ENCODE peak calls at places on chromosomes 7 and 10, in four cellular contexts. C is aorta, M is heart right ventricle, S is mesenchymal stem cell. V is an unnamed sample. For H3K4me1, the result is how much of the 10 kb centered on the place peaks cover.

GRCh38 chr7:17357952-17358351 is 59.5 kb downstream of the AHR start:
- DNase-seq in C (no peak), M (no peak), S (no peak), V (no peak)

GRCh38 chr7:47088329-47089067 is 493.4 kb downstream of the TNS3 start:
- DNase-seq in C (peak), M (peak), S (peak), V (no peak)

GRCh38 chr10:83142074-83142563 is 997.2 kb upstream of the GHITM start:
- DNase-seq in C (no peak), M (no peak), S (no peak), V (no peak)

GRCh38 chr10:86647773-86648705 is 6.3 kb upstream of the OPN4 start:
- DNase-seq in C (no peak), M (no peak), S (peak), V (no peak)

GRCh38 chr7:126700807-126701604 is 551.7 kb downstream of the GRM8 start:
- DNase-seq in C (peak), M (no peak), S (peak), V (peak)

GRCh38 chr7:10718768-10719167 is 254.9 kb upstream of the PHF14 start:
- DNase-seq in C (no peak), M (no peak), S (no peak), V (no peak)

GRCh38 chr10:114548662-114549061 is 109.4 kb downstream of the ABLIM1 start:
- DNase-seq in C (no peak), M (no peak), S (peak), V (no peak)

GRCh38 chr10:114697061-114697598 is 39.1 kb upstream of the ABLIM1 start:
- DNase-seq in C (no peak), M (peak), S (peak), V (peak)

GRCh38 chr10:51685768-51686167 is 13.6 kb downstream of the CSTF2T start:
- DNase-seq in C (no peak), M (no peak), S (peak), V (no peak)

GRCh38 chr10:30980951-30981616 is 50.6 kb downstream of the ZNF438 start:
- DNase-seq in C (no peak), M (peak), S (peak), V (no peak)

GRCh38 chr7:23230586-23231195 is 15.9 kb upstream of the GPNMB start:
- DNase-seq in C (no peak), M (no peak), S (no peak), V (no peak)

GRCh38 chr7:95608344-95609173 is 12.2 kb upstream of the PDK4 start:
- DNase-seq in C (peak), M (peak), S (peak), V (peak)

GRCh38 chr10:80081801-80082750 is 3.6 kb downstream of the TMEM254 start:
- DNase-seq in C (no peak), M (no peak), S (peak), V (no peak)

GRCh38 chr10:1612910-1613309 is 124.4 kb downstream of the ADARB2 start:
- DNase-seq in C (no peak), M (no peak), S (no peak), V (no peak)

GRCh38 chr7:111232249-111233084 is 141.5 kb downstream of the LRRN3 start:
- DNase-seq in C (no peak), M (no peak), S (peak), V (no peak)

GRCh38 chr7:88456490-88456889 is 149.8 kb upstream of the STEAP4 start:
- DNase-seq in C (no peak), M (no peak), S (no peak), V (no peak)

GRCh38 chr10:22321831-22322662 is 1.1 kb downstream of the BMI1 start:
- DNase-seq in C (peak), M (no peak), S (peak), V (peak)

GRCh38 chr7:116483271-116483942 is 16.1 kb upstream of the CAV2 start:
- DNase-seq in C (no peak), M (no peak), S (no peak), V (no peak)

GRCh38 chr10:128036746-128037542 is 89.3 kb downstream of the MKI67 start:
- DNase-seq in C (peak), M (no peak), S (peak), V (no peak)

GRCh38 chr10:85003083-85003482 is 674.7 kb downstream of the CCSER2 start:
- DNase-seq in C (no peak), M (no peak), S (no peak), V (no peak)

GRCh38 chr10:122911889-122912484 is 1.6 kb downstream of the FAM24A start:
- DNase-seq in C (no peak), M (peak), S (peak), V (no peak)

GRCh38 chr7:30478349-30479228 is at the start of gene NOD1:
- DNase-seq in C (peak), M (peak), S (peak), V (peak)

GRCh38 chr10:52459097-52459496 is 145.0 kb downstream of the DKK1 start:
- DNase-seq in C (no peak), M (no peak), S (no peak), V (no peak)

GRCh38 chr10:62742447-62743105 is 61.9 kb upstream of the ADO start:
- DNase-seq in C (no peak), M (no peak), S (no peak), V (no peak)

GRCh38 chr7:24825931-24826661 is 68.8 kb upstream of the GSDME start:
- DNase-seq in C (no peak), M (no peak), S (peak), V (no peak)

GRCh38 chr7:130872756-130873448 is 138.9 kb upstream of the KLF14 start:
- DNase-seq in C (no peak), M (no peak), S (no peak), V (no peak)

GRCh38 chr10:95730233-95730632 is 25.7 kb upstream of the ENTPD1 start:
- DNase-seq in C (no peak), M (no peak), S (no peak), V (no peak)

GRCh38 chr10:32940321-32941264 is 17.4 kb downstream of the ITGB1 start:
- DNase-seq in C (no peak), M (no peak), S (no peak), V (no peak)

GRCh38 chr7:53035499-53036412 is at the start of gene POM121L12:
- DNase-seq in C (peak), M (no peak), S (no peak), V (no peak)

GRCh38 chr7:27199820-27200760 is at the start of gene HOXA13:
- DNase-seq in C (peak), M (no peak), S (peak), V (peak)

GRCh38 chr7:157228864-157229422 is 90.2 kb downstream of the UBE3C start:
- DNase-seq in C (no peak), M (no peak), S (peak), V (no peak)

GRCh38 chr10:5975641-5976473 is 1.5 kb downstream of the IL15RA start:
- DNase-seq in C (no peak), M (peak), S (peak), V (no peak)

GRCh38 chr10:480498-480927 is 209.0 kb downstream of the DIP2C start:
- DNase-seq in C (peak), M (no peak), S (no peak), V (no peak)

GRCh38 chr7:80781146-80781545 is 137.7 kb downstream of the SEMA3C start:
- DNase-seq in C (no peak), M (no peak), S (peak), V (no peak)

GRCh38 chr7:81478664-81479063 is 291.2 kb downstream of the HGF start:
- DNase-seq in C (no peak), M (no peak), S (peak), V (peak)

GRCh38 chr7:10557375-10557774 is 416.3 kb upstream of the PHF14 start:
- DNase-seq in C (no peak), M (no peak), S (no peak), V (no peak)

GRCh38 chr10:80324086-80324485 is 32.5 kb downstream of the DYDC1 start:
- DNase-seq in C (no peak), M (no peak), S (peak), V (no peak)

DNA sequence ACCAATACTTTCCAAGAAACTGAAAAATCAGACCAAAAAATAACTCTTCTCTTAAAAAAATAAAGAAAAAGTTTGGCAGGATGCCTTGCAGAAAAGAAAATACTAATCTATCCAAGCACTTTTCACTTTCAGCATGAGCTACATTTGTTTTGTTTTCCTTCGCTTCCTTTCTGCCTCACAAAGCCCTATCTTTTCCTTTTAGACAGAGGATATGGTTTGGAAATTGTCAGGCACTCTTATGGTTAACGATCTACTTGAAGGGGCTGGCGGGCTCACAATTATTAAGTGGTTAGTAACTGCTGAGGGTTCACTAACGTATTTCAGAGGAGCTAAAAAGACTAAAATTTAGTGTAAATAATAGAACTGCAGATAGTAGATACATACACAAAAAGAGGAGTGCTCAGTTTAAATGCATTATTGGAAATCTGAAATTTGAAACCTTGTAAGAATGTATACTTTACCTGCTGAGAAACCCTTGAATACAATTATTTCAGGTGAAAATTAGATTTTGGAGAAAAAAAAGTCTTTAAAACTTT is 909 bp upstream of the CDK6 start:
- DNase-seq in C (no peak), M (no peak), S (no peak), V (no peak)
- H3K4me1 ChIP-seq in C (under half), M (under half), S (under half), V (under half)

GRCh38 chr7:19080076-19080475 is 37.4 kb downstream of the TWIST1 start:
- DNase-seq in C (no peak), M (no peak), S (no peak), V (no peak)
- H3K27ac ChIP-seq in C (no peak), M (no peak), S (no peak), V (no peak)

GRCh38 chr7:107631588-107631987 is 29.0 kb upstream of the SLC26A4 start:
- DNase-seq in C (no peak), M (no peak), S (no peak), V (no peak)
- H3K4me1 ChIP-seq in C (under half), M (under half), S (under half), V (under half)

DNA sequence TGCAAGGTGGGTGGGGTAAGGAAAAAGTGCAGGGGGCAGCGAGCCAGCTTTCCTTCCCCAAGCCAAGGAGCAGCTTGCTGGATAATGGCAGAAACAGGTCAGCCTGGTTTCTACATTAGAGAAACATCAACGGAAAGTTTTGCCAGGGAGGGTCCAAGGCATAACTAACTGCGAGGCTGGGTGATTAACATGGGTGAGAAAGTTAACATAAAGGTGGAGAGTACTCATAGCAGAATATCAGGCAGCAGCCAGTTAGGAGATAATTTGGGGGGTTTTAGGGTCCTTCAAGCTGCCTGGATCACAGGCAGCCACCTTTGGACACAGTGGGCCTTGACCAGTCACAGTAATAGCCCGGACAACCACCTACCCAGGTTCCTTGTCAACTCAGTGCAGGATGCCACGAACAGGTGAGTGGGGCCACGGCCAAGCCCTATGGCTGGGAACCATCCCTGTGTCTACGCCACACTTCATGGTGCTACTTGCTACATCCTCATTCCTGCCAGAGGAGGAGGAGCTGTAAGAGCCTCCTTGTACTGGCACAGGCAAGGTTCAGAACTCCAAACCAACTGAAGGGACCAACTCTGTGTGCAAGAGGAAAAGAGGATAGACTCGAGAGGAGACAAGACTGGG is 20.1 kb downstream of the ITPRIP start:
- DNase-seq in C (no peak), M (no peak), S (no peak), V (no peak)
- H3K27ac ChIP-seq in C (no peak), M (peak), S (no peak), V (no peak)

GRCh38 chr10:97685395-97685958 is 1.6 kb downstream of the AVPI1 start:
- DNase-seq in C (no peak), M (no peak), S (peak), V (no peak)
- H3K4me1 ChIP-seq in C (under half), M (under half), S (under half), V (under half)

GRCh38 chr10:75109459-75109778 is 2.0 kb upstream of the SAMD8 start:
- DNase-seq in C (no peak), M (no peak), S (no peak), V (no peak)
- H3K27ac ChIP-seq in C (no peak), M (peak), S (no peak), V (peak)

GRCh38 chr10:75230600-75231038 is 5.1 kb downstream of the COMTD1 start:
- DNase-seq in C (peak), M (peak), S (peak), V (peak)

GRCh38 chr10:75226656-75227055 is 9.1 kb downstream of the COMTD1 start:
- DNase-seq in C (no peak), M (no peak), S (no peak), V (no peak)

GRCh38 chr10:75228278-75228677 is 7.5 kb downstream of the COMTD1 start:
- DNase-seq in C (no peak), M (no peak), S (no peak), V (no peak)

GRCh38 chr10:75229961-75230360 is 5.8 kb downstream of the COMTD1 start:
- DNase-seq in C (no peak), M (no peak), S (peak), V (no peak)

GRCh38 chr10:75228834-75229233 is 6.9 kb downstream of the COMTD1 start:
- DNase-seq in C (no peak), M (no peak), S (no peak), V (no peak)
- H3K4me1 ChIP-seq in C (under half), M (half or more), S (under half), V (half or more)

GRCh38 chr7:155207335-155208002 is 90.2 kb upstream of the INSIG1 start:
- DNase-seq in C (peak), M (no peak), S (no peak), V (no peak)
- H3K27ac ChIP-seq in C (no peak), M (peak), S (no peak), V (peak)

DNA sequence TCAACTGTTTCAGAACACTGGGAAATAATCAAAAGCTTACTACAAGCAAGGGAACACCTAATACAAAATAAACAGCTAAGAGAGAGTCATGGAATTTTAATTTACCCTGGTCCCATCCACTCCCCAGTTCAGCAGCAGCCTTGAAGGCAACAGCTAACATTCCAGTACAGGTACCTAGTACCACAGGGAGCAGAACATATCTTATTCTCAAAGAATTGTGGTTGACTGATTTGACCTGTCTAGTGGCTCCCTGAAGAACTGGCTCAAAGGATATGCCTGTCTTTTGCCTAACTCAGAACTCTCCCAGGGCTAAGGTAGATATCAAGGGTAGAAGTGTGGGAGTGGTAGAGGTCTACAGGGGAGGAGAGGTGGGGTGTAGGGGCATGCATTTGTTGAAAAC is 32.3 kb downstream of the SMURF1 start:
- DNase-seq in C (no peak), M (no peak), S (no peak), V (no peak)
- H3K4me1 ChIP-seq in C (under half), M (under half), S (under half), V (half or more)

DNA sequence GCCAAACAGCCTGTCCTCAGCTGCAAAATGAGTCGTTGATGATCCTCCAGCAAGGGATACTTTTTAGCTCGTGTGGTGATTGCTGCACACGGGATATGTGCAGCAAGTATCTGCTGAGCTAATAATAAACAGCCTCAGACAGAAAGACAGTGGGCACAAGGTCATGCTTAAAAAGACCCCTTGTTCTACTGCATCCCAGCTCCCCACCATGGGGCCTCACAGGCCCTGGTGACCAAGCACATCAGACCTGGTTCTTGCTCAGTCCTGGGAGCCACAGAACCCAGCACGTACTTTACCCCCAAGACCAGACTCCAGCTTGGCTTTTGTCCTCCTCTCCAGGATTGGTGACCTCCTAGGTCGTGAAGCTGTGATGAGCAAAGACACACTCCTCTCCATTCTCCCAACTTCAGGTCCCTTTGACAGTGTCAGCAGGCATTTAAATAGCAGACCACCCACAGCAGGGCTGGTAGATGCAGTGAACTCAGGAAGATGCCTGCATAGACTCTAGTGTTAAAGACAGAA is 50.5 kb downstream of the EGFR start:
- DNase-seq in C (no peak), M (no peak), S (no peak), V (no peak)
- H3K27ac ChIP-seq in C (no peak), M (no peak), S (peak), V (no peak)